ENCODE peak calls at places on chromosomes 12 and 14, in four cellular contexts. One of them, this sample, is unnamed.
A peak's percentile ranks its signal among the peaks of the same experiment; 100 is the strongest.

GRCh38 chr14:73740921-73741326 is 26.7 kb upstream of the PNMA1 start:
- DNase-seq in stimulated activated CD4-positive, alpha-beta T cell treated with anti-CD3 and anti-CD28 coated beads, Interleukin-12 subunit alpha, Interleukin-12 subunit beta, amount 100 ng/mL, for 24 hours: no peak
- DNase-seq in posterior vena cava: peak; percentile 92
- DNase-seq in left ventricle myocardium inferior: peak; percentile 78
- DNase-seq in this sample: peak; percentile 75

GRCh38 chr14:77041837-77042557 is 13.5 kb upstream of the IRF2BPL start:
- DNase-seq in stimulated activated CD4-positive, alpha-beta T cell treated with anti-CD3 and anti-CD28 coated beads, Interleukin-12 subunit alpha, Interleukin-12 subunit beta, amount 100 ng/mL, for 24 hours: no peak
- DNase-seq in posterior vena cava: no peak
- DNase-seq in left ventricle myocardium inferior: peak; percentile 63
- DNase-seq in this sample: peak; percentile 89

GRCh38 chr12:43357141-43357540 is 194.9 kb downstream of the ADAMTS20 start:
- DNase-seq in stimulated activated CD4-positive, alpha-beta T cell treated with anti-CD3 and anti-CD28 coated beads, Interleukin-12 subunit alpha, Interleukin-12 subunit beta, amount 100 ng/mL, for 24 hours: no peak
- DNase-seq in posterior vena cava: no peak
- DNase-seq in left ventricle myocardium inferior: no peak
- DNase-seq in this sample: no peak

GRCh38 chr12:62933871-62934798 is 815 bp downstream of the PPM1H start:
- DNase-seq in stimulated activated CD4-positive, alpha-beta T cell treated with anti-CD3 and anti-CD28 coated beads, Interleukin-12 subunit alpha, Interleukin-12 subunit beta, amount 100 ng/mL, for 24 hours: peak; percentile 11
- DNase-seq in posterior vena cava: peak; percentile 86
- DNase-seq in left ventricle myocardium inferior: peak; percentile 60
- DNase-seq in this sample: peak; percentile 32

GRCh38 chr12:125518074-125518473 is 452.8 kb downstream of the AACS start:
- DNase-seq in stimulated activated CD4-positive, alpha-beta T cell treated with anti-CD3 and anti-CD28 coated beads, Interleukin-12 subunit alpha, Interleukin-12 subunit beta, amount 100 ng/mL, for 24 hours: no peak
- DNase-seq in posterior vena cava: no peak
- DNase-seq in left ventricle myocardium inferior: no peak
- DNase-seq in this sample: no peak

GRCh38 chr14:69055973-69056372 is 76.9 kb upstream of the ACTN1 start:
- DNase-seq in stimulated activated CD4-positive, alpha-beta T cell treated with anti-CD3 and anti-CD28 coated beads, Interleukin-12 subunit alpha, Interleukin-12 subunit beta, amount 100 ng/mL, for 24 hours: no peak
- DNase-seq in posterior vena cava: no peak
- DNase-seq in left ventricle myocardium inferior: no peak
- DNase-seq in this sample: no peak

GRCh38 chr12:118984206-118984943 is 3.0 kb downstream of the SRRM4 start:
- DNase-seq in stimulated activated CD4-positive, alpha-beta T cell treated with anti-CD3 and anti-CD28 coated beads, Interleukin-12 subunit alpha, Interleukin-12 subunit beta, amount 100 ng/mL, for 24 hours: no peak
- DNase-seq in posterior vena cava: no peak
- DNase-seq in left ventricle myocardium inferior: no peak
- DNase-seq in this sample: no peak

GRCh38 chr12:58888131-58888783 is 32.0 kb downstream of the LRIG3 start:
- DNase-seq in stimulated activated CD4-positive, alpha-beta T cell treated with anti-CD3 and anti-CD28 coated beads, Interleukin-12 subunit alpha, Interleukin-12 subunit beta, amount 100 ng/mL, for 24 hours: no peak
- DNase-seq in posterior vena cava: no peak
- DNase-seq in left ventricle myocardium inferior: peak; percentile 46
- DNase-seq in this sample: peak; percentile 22

GRCh38 chr14:49512147-49512551 is 74.0 kb downstream of the RPS29 start:
- DNase-seq in stimulated activated CD4-positive, alpha-beta T cell treated with anti-CD3 and anti-CD28 coated beads, Interleukin-12 subunit alpha, Interleukin-12 subunit beta, amount 100 ng/mL, for 24 hours: no peak
- DNase-seq in posterior vena cava: no peak
- DNase-seq in left ventricle myocardium inferior: no peak
- DNase-seq in this sample: no peak

This sample was measured in adrenal gland.